ENCODE peak calls at places on chromosomes 13 and 19, in six cellular contexts. G is naive thymus-derived CD4-positive, alpha-beta T cell; O is right cardiac atrium; U is psoas muscle; N is cardiac muscle cell; S is Peyer's patch. L is an unnamed sample.
A peak's percentile ranks its signal among the peaks of the same experiment; 100 is the strongest.

GRCh38 chr19:51450730-51451307 is 7.4 kb downstream of the SIGLEC8 start:
- DNase-seq in G (no peak), N (no peak), S (no peak), U (no peak), O (no peak), L (no peak)

GRCh38 chr13:43273362-43273761 is 250.0 kb downstream of the DNAJC15 start:
- DNase-seq in U (no peak), S (no peak), N (no peak), G (no peak), O (no peak), L (no peak)

GRCh38 chr19:46634656-46635218 is 1.3 kb downstream of the GNG8 start:
- DNase-seq in N (no peak), S (no peak), U (no peak), G (no peak), O (no peak), L (no peak)

GRCh38 chr13:62168891-62169290 is 753.2 kb upstream of the PCDH20 start:
- DNase-seq in N (no peak), O (peak; percentile 18), S (no peak), G (no peak), U (peak; percentile 39), L (no peak)

GRCh38 chr19:676343-677105 is at the start of gene FSTL3:
- DNase-seq in U (peak; percentile 63), N (peak; percentile 36), S (no peak), G (no peak), O (peak; percentile 85), L (no peak)

GRCh38 chr19:1648926-1649541 is 3.4 kb downstream of the TCF3 start:
- DNase-seq in G (no peak), N (no peak), O (no peak), S (peak; percentile 68), U (no peak), L (no peak)

GRCh38 chr19:52190679-52191293 is 934 bp downstream of the PPP2R1A start:
- DNase-seq in N (peak; percentile 58), O (peak; percentile 58), U (peak; percentile 74), S (no peak), G (no peak), L (no peak)

GRCh38 chr19:47445937-47446402 is 25.7 kb downstream of the SLC8A2 start:
- DNase-seq in G (peak; percentile 77), S (peak; percentile 68), O (peak; percentile 61), U (peak; percentile 67), N (peak; percentile 58), L (peak; percentile 64)

GRCh38 chr19:51274037-51274370 is 23.1 kb downstream of the SIGLECL1 start:
- DNase-seq in U (no peak), S (no peak), N (no peak), G (no peak), O (no peak), L (no peak)

DNA sequence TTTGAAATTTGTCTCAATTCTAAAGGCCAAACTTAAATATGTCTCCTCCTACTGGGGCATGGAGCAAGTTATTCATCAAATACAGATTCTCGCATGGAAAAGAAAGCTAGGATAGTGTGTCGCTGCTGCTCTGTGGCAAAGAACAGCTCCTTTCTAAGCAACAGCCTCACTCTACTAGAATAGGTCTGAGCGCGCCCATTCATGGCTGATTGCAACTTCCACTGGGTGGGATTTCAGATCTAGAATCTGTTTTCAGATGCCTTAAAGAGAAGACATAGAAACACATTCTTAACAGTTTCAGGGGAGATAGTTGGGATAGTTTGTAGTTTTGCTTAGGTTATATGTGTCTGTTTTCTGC is 2.4 kb downstream of the RGCC start:
- DNase-seq in S (no peak), O (no peak), N (no peak), G (no peak), U (no peak), L (peak; percentile 45)
- H3K27ac ChIP-seq in S (no peak overlapping the region), O (no peak overlapping the region), N (no peak overlapping the region), G (peak overlapping the region; percentile 97), U (peak overlapping the region; percentile 52), L (peak overlapping the region; percentile 93)

GRCh38 chr19:6091771-6092291 is 18.5 kb downstream of the RFX2 start:
- DNase-seq in U (no peak), N (peak; percentile 30), G (no peak), O (no peak), S (no peak), L (no peak)
- H3K4me1 ChIP-seq in U (peaks cover 2% of the 10 kb centered on the region), N (peaks cover 13% of the 10 kb centered on the region), G (peaks cover 5% of the 10 kb centered on the region), O (peaks cover 11% of the 10 kb centered on the region), S (no peaks in the 10 kb centered on the region), L (peaks cover 11% of the 10 kb centered on the region)

DNA sequence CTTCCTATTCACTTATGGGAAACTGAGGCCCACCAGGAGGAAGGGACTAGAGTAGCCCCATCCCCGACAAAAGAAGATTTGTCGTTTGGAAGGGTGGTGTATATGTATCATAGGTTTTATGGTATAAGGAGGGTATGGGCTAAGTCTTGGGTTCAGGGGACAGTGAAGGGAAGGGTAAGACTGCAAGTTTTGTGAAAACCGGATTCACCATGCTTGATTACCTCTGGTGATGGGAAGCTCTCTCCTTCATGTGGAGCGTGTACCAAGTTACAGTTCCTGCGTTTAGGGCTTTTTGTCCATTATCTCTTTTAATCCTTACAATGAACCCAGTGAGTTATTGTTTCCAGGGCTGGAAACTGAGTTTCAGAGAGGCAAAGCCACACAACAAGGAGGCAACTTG is 3.8 kb downstream of the VASP start:
- DNase-seq in G (no peak), S (no peak), O (no peak), U (no peak), N (no peak), L (no peak)
- H3K27ac ChIP-seq in G (no peak overlapping the region), S (no peak overlapping the region), O (no peak overlapping the region), U (no peak overlapping the region), N (no peak overlapping the region), L (no peak overlapping the region)

GRCh38 chr19:43561144-43561970 is 14.0 kb downstream of the XRCC1 start:
- DNase-seq in N (no peak), O (no peak), G (no peak), S (no peak), U (no peak), L (no peak)
- H3K4me1 ChIP-seq in N (no peaks in the 10 kb centered on the region), O (peaks cover 2% of the 10 kb centered on the region), G (peaks cover 31% of the 10 kb centered on the region), S (peaks cover 7% of the 10 kb centered on the region), U (peaks cover 7% of the 10 kb centered on the region), L (peaks cover 45% of the 10 kb centered on the region)

DNA sequence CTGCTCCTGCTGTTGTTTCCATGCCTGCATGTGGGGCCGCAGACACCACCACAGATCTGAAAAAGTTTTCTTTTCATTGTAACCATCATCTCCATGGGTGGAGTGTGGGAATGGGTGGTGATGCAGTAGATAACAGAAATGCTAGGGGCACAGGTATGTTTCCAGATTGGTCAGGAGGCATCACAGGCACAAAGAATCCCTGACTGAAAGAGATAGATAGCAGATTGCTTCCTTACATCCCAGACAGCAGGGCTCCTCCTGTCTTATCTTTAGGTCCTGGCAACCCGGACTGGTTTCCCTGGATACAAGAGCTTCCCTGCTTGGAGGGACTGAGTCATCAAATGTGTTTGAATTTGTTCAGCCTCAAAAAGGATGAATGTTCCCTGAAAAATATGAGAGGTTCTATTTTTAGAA is 1937.6 kb downstream of the PCDH9 start:
- DNase-seq in O (no peak), N (peak; percentile 79), G (no peak), S (no peak), U (no peak), L (no peak)
- H3K27ac ChIP-seq in O (no peak overlapping the region), N (peak overlapping the region; percentile 19), G (no peak overlapping the region), S (no peak overlapping the region), U (no peak overlapping the region), L (no peak overlapping the region)

DNA sequence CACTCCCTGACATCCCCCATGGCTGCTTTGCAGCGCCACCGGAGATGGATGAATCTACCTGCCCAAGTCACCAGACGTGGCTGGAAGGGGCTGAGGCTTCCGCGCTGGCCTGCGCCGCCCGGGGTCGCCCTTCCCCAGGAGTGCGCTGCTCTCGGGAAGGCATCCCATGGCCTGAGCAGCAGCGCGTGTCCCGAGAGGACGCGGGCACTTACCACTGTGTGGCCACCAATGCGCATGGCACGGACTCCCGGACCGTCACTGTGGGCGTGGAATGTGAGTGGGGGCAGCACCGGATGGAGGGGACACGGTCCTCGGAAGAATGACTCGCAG is 4.6 kb downstream of the ICAM5 start:
- DNase-seq in U (no peak), G (no peak), N (no peak), O (no peak), S (no peak), L (no peak)
- H3K4me1 ChIP-seq in U (peaks cover 32% of the 10 kb centered on the region), G (peaks cover 48% of the 10 kb centered on the region), N (no peaks in the 10 kb centered on the region), O (peaks cover 9% of the 10 kb centered on the region), S (peaks cover 59% of the 10 kb centered on the region), L (peaks cover 63% of the 10 kb centered on the region)

GRCh38 chr19:18644144-18645034 is 7.6 kb downstream of the KLHL26 start:
- DNase-seq in O (peak; percentile 69), G (no peak), U (no peak), S (no peak), N (no peak), L (no peak)
- H3K27ac ChIP-seq in O (no peak overlapping the region), G (no peak overlapping the region), U (no peak overlapping the region), S (no peak overlapping the region), N (no peak overlapping the region), L (no peak overlapping the region)

GRCh38 chr13:63840551-63841421 is 2425.1 kb upstream of the PCDH20 start:
- DNase-seq in G (no peak), N (no peak), O (no peak), U (no peak), S (no peak), L (no peak)

GRCh38 chr13:63838366-63839110 is 2422.9 kb upstream of the PCDH20 start:
- DNase-seq in U (no peak), G (no peak), N (no peak), S (no peak), O (no peak), L (no peak)

GRCh38 chr13:63842102-63842501 is 2426.5 kb upstream of the PCDH20 start:
- DNase-seq in O (no peak), S (no peak), N (no peak), G (no peak), U (no peak), L (no peak)

DNA sequence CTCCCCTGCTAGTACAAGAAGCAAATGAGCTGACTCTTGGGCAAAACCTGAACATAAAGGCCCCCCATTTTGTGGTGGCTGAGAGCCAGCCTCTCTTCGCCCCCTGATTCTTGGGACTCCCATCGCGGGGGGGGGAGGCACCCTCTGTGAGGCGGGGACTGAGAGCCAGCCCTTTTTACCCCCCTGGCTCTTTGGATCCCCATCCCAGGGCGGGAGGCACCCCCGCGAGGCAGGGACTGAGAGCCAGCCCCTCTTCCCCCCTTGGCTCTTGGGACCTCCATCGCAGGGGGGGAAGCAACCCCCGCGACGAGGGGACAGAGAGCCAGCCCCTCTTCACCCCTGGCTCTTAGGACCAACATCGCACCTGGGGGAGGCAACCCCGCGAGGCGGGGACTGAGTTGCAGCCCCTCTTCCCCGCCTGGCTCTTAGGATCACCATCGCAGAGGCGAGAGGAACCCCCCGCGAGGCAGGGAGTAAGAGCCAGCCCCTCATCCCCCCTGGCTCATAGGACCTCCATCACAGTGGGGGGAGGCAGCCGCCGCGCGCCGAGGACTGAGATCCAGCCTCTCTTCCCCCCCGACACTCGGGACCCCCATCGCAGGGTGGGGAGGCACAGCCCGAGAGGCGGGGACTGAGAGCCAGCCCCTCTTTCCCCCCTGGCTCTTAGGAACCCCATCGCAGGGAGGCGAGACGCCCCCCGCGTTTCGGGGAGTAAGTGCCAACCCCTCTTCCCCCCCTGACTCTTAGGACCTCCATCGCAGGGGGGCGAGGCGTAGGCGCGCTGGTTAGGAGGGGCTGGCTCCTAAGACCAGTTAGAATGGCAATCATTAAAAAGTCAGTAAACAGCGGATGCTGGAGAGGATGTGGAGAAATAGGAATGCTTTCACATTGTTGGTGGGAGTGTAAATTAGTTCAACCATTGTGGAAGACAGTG is 2428.4 kb upstream of the PCDH20 start:
- DNase-seq in N (no peak), O (no peak), U (no peak), S (no peak), G (no peak), L (no peak)
- H3K4me1 ChIP-seq in N (no peaks in the 10 kb centered on the region), O (no peaks in the 10 kb centered on the region), U (no peaks in the 10 kb centered on the region), S (no peaks in the 10 kb centered on the region), G (no peaks in the 10 kb centered on the region), L (no peaks in the 10 kb centered on the region)